ENCODE peak calls at places on chromosomes 12 and 14, in eight cellular contexts. One of them, this sample, is unnamed.
A peak's percentile ranks its signal among the peaks of the same experiment; 100 is the strongest.

GRCh38 chr12:111246477-111247011 is 122.4 kb downstream of the PHETA1 start:
- DNase-seq in tibial artery: no peak
- DNase-seq in endodermal cell: no peak
- DNase-seq in heart right ventricle: no peak
- DNase-seq in tibial nerve: no peak
- DNase-seq in pancreas: no peak
- DNase-seq in PC-9: no peak
- DNase-seq in A549: no peak
- DNase-seq in this sample: no peak

GRCh38 chr12:127238061-127238460 is 1028.9 kb upstream of the TMEM132C start:
- DNase-seq in pancreas: no peak
- DNase-seq in heart right ventricle: no peak
- DNase-seq in A549: no peak
- DNase-seq in endodermal cell: no peak
- DNase-seq in tibial artery: no peak
- DNase-seq in tibial nerve: no peak
- DNase-seq in PC-9: no peak
- DNase-seq in this sample: no peak

GRCh38 chr14:21874167-21874566 is 200.5 kb upstream of the OR4E1 start:
- DNase-seq in tibial artery: no peak
- DNase-seq in endodermal cell: no peak
- DNase-seq in PC-9: no peak
- DNase-seq in pancreas: no peak
- DNase-seq in A549: no peak
- DNase-seq in tibial nerve: no peak
- DNase-seq in heart right ventricle: no peak
- DNase-seq in this sample: no peak

GRCh38 chr14:27012641-27013040 is 414.8 kb upstream of the NOVA1 start:
- DNase-seq in endodermal cell: no peak
- DNase-seq in tibial nerve: no peak
- DNase-seq in A549: no peak
- DNase-seq in pancreas: no peak
- DNase-seq in tibial artery: no peak
- DNase-seq in heart right ventricle: no peak
- DNase-seq in PC-9: no peak
- DNase-seq in this sample: no peak

GRCh38 chr12:94973202-94973601 is 30.3 kb downstream of the NDUFA12 start:
- DNase-seq in A549: no peak
- DNase-seq in tibial nerve: no peak
- DNase-seq in pancreas: no peak
- DNase-seq in heart right ventricle: no peak
- DNase-seq in tibial artery: no peak
- DNase-seq in PC-9: no peak
- DNase-seq in endodermal cell: no peak
- DNase-seq in this sample: no peak

GRCh38 chr14:33693237-33693636 is 257.6 kb downstream of the EGLN3 start:
- DNase-seq in A549: no peak
- DNase-seq in PC-9: no peak
- DNase-seq in endodermal cell: no peak
- DNase-seq in pancreas: no peak
- DNase-seq in tibial nerve: no peak
- DNase-seq in heart right ventricle: no peak
- DNase-seq in tibial artery: no peak
- DNase-seq in this sample: no peak

GRCh38 chr12:47458273-47458672 is 247.6 kb downstream of the RPAP3 start:
- DNase-seq in A549: peak; percentile 8
- DNase-seq in tibial nerve: no peak
- DNase-seq in endodermal cell: no peak
- DNase-seq in tibial artery: no peak
- DNase-seq in PC-9: no peak
- DNase-seq in pancreas: peak; percentile 11
- DNase-seq in heart right ventricle: no peak
- DNase-seq in this sample: no peak

GRCh38 chr12:119621878-119622277 is 28.3 kb downstream of the TMEM233 start:
- DNase-seq in tibial nerve: no peak
- DNase-seq in PC-9: no peak
- DNase-seq in endodermal cell: no peak
- DNase-seq in tibial artery: no peak
- DNase-seq in heart right ventricle: no peak
- DNase-seq in A549: no peak
- DNase-seq in pancreas: no peak
- DNase-seq in this sample: no peak

GRCh38 chr14:94113490-94113889 is 3.0 kb downstream of the IFI27 start:
- DNase-seq in PC-9: no peak
- DNase-seq in A549: no peak
- DNase-seq in heart right ventricle: peak; percentile 49
- DNase-seq in tibial artery: no peak
- DNase-seq in endodermal cell: peak; percentile 17
- DNase-seq in tibial nerve: peak; percentile 25
- DNase-seq in pancreas: peak; percentile 36
- DNase-seq in this sample: no peak

GRCh38 chr12:45468751-45469615 is 253.1 kb downstream of the ANO6 start:
- DNase-seq in PC-9: no peak
- DNase-seq in A549: no peak
- DNase-seq in tibial artery: no peak
- DNase-seq in endodermal cell: no peak
- DNase-seq in heart right ventricle: no peak
- DNase-seq in pancreas: no peak
- DNase-seq in tibial nerve: no peak
- DNase-seq in this sample: no peak

GRCh38 chr14:30482270-30482669 is 76.7 kb upstream of the G2E3 start:
- DNase-seq in PC-9: no peak
- DNase-seq in tibial nerve: no peak
- DNase-seq in heart right ventricle: no peak
- DNase-seq in pancreas: no peak
- DNase-seq in tibial artery: no peak
- DNase-seq in endodermal cell: no peak
- DNase-seq in A549: no peak
- DNase-seq in this sample: no peak

GRCh38 chr12:109863961-109864712 is 16.2 kb downstream of the GLTP start:
- DNase-seq in pancreas: peak; percentile 88
- DNase-seq in tibial nerve: no peak
- DNase-seq in A549: no peak
- DNase-seq in PC-9: peak; percentile 87
- DNase-seq in heart right ventricle: no peak
- DNase-seq in endodermal cell: no peak
- DNase-seq in tibial artery: no peak
- DNase-seq in this sample: no peak

GRCh38 chr12:4265280-4265679 is 8.3 kb upstream of the CCND2 start:
- DNase-seq in PC-9: no peak
- DNase-seq in tibial nerve: no peak
- DNase-seq in tibial artery: no peak
- DNase-seq in heart right ventricle: no peak
- DNase-seq in endodermal cell: no peak
- DNase-seq in A549: no peak
- DNase-seq in pancreas: no peak
- DNase-seq in this sample: no peak

GRCh38 chr12:3138896-3139590 is 61.9 kb downstream of the TSPAN9 start:
- DNase-seq in tibial artery: no peak
- DNase-seq in endodermal cell: peak; percentile 72
- DNase-seq in PC-9: no peak
- DNase-seq in pancreas: no peak
- DNase-seq in heart right ventricle: no peak
- DNase-seq in tibial nerve: no peak
- DNase-seq in A549: no peak
- DNase-seq in this sample: no peak

DNA sequence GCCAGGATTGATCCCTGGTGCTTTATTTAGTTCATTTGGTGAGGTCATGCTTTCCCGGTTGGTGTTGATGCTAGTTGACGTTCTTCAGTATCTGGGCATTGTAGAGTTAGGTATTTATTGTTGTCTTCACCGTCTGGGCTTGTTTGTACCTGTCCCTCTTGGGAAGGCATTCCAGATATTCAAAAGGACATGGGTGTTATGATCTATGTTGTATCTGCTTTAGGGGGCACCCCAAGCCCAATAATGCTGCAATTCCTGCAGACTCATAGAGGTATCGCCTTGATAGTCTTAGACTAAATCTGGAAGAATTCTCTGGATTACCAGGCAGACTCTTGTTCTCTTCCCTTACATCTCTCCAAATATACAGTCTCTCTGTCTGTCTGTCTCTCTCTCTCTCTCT is 42.1 kb downstream of the AK7 start:
- DNase-seq in A549: no peak
- DNase-seq in PC-9: no peak
- DNase-seq in heart right ventricle: no peak
- DNase-seq in endodermal cell: no peak
- DNase-seq in pancreas: no peak
- DNase-seq in tibial nerve: no peak
- DNase-seq in tibial artery: no peak
- DNase-seq in this sample: no peak
- TF ChIP-seq CTCF in A549: no peak
- TF ChIP-seq CTCF in PC-9: no peak
- TF ChIP-seq CTCF in heart right ventricle: no peak
- TF ChIP-seq CTCF in endodermal cell: no peak
- TF ChIP-seq CTCF in pancreas: no peak
- TF ChIP-seq CTCF in tibial nerve: no peak
- TF ChIP-seq CTCF in tibial artery: no peak
- TF ChIP-seq CTCF in this sample: no peak

GRCh38 chr12:11704094-11704493 is 54.6 kb downstream of the ETV6 start:
- DNase-seq in pancreas: no peak
- DNase-seq in A549: no peak
- DNase-seq in endodermal cell: no peak
- DNase-seq in heart right ventricle: no peak
- DNase-seq in PC-9: no peak
- DNase-seq in tibial artery: no peak
- DNase-seq in tibial nerve: no peak
- DNase-seq in this sample: no peak
- H3K27ac ChIP-seq in pancreas: peak overlapping the region; percentile 84
- H3K27ac ChIP-seq in A549: no peak overlapping the region
- H3K27ac ChIP-seq in endodermal cell: no peak overlapping the region
- H3K27ac ChIP-seq in heart right ventricle: no peak overlapping the region
- H3K27ac ChIP-seq in PC-9: no peak overlapping the region
- H3K27ac ChIP-seq in tibial artery: peak overlapping the region; percentile 73
- H3K27ac ChIP-seq in tibial nerve: no peak overlapping the region
- H3K27ac ChIP-seq in this sample: no peak overlapping the region

GRCh38 chr14:97073622-97074021 is 276.4 kb downstream of the VRK1 start:
- DNase-seq in PC-9: no peak
- DNase-seq in tibial artery: no peak
- DNase-seq in heart right ventricle: no peak
- DNase-seq in tibial nerve: no peak
- DNase-seq in A549: no peak
- DNase-seq in pancreas: no peak
- DNase-seq in endodermal cell: no peak
- DNase-seq in this sample: no peak

GRCh38 chr14:97074456-97074855 is 277.3 kb downstream of the VRK1 start:
- DNase-seq in tibial artery: no peak
- DNase-seq in pancreas: no peak
- DNase-seq in A549: no peak
- DNase-seq in PC-9: no peak
- DNase-seq in heart right ventricle: no peak
- DNase-seq in tibial nerve: no peak
- DNase-seq in endodermal cell: no peak
- DNase-seq in this sample: no peak

GRCh38 chr14:97074860-97075259 is 277.7 kb downstream of the VRK1 start:
- DNase-seq in heart right ventricle: no peak
- DNase-seq in tibial artery: no peak
- DNase-seq in endodermal cell: no peak
- DNase-seq in PC-9: no peak
- DNase-seq in A549: no peak
- DNase-seq in tibial nerve: no peak
- DNase-seq in pancreas: no peak
- DNase-seq in this sample: no peak

GRCh38 chr14:97066068-97066899 is 269.1 kb downstream of the VRK1 start:
- DNase-seq in A549: no peak
- DNase-seq in tibial nerve: no peak
- DNase-seq in PC-9: no peak
- DNase-seq in pancreas: no peak
- DNase-seq in tibial artery: no peak
- DNase-seq in heart right ventricle: no peak
- DNase-seq in endodermal cell: no peak
- DNase-seq in this sample: no peak

GRCh38 chr14:97071177-97071576 is 274.0 kb downstream of the VRK1 start:
- DNase-seq in pancreas: no peak
- DNase-seq in PC-9: no peak
- DNase-seq in heart right ventricle: no peak
- DNase-seq in tibial artery: no peak
- DNase-seq in endodermal cell: no peak
- DNase-seq in A549: no peak
- DNase-seq in tibial nerve: no peak
- DNase-seq in this sample: no peak
- H3K9me3 ChIP-seq in pancreas: no peaks in the 10 kb centered on the region
- H3K9me3 ChIP-seq in PC-9: no peaks in the 10 kb centered on the region
- H3K9me3 ChIP-seq in heart right ventricle: no peaks in the 10 kb centered on the region
- H3K9me3 ChIP-seq in tibial artery: no peaks in the 10 kb centered on the region
- H3K9me3 ChIP-seq in endodermal cell: no peaks in the 10 kb centered on the region
- H3K9me3 ChIP-seq in A549: no peaks in the 10 kb centered on the region
- H3K9me3 ChIP-seq in tibial nerve: no peaks in the 10 kb centered on the region
- H3K9me3 ChIP-seq in this sample: no peaks in the 10 kb centered on the region

DNA sequence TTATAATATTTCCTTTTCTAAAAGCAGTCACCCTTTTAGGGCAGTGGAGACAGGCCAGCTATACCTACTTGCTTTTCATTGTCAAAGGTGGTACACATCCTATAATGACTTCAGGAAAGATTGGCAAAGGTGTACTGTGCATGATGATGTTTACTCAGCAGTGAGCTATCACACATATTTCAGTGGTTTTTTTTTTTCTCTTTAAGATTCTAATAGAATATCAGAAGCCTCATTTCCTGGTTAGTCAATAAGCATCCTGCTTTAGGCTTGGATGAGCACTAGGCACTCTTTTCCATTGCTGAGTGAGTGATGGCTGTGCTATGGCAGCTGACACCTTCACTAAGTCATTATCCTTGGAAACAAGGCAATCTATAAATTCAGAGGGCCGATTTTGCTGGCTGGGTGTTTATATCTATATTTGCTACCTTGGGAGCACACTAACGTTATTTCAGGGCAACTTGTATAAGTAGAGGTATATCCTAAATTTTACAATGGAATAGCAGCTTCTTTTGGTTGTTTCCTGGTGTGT is 161.1 kb upstream of the RASSF8 start:
- DNase-seq in endodermal cell: no peak
- DNase-seq in tibial artery: no peak
- DNase-seq in heart right ventricle: no peak
- DNase-seq in A549: no peak
- DNase-seq in PC-9: peak; percentile 83
- DNase-seq in tibial nerve: no peak
- DNase-seq in pancreas: no peak
- DNase-seq in this sample: no peak
- TF ChIP-seq CTCF in endodermal cell: no peak
- TF ChIP-seq CTCF in tibial artery: no peak
- TF ChIP-seq CTCF in heart right ventricle: no peak
- TF ChIP-seq CTCF in A549: no peak
- TF ChIP-seq CTCF in PC-9: no peak
- TF ChIP-seq CTCF in tibial nerve: no peak
- TF ChIP-seq CTCF in pancreas: no peak
- TF ChIP-seq CTCF in this sample: no peak

GRCh38 chr14:105471823-105472495 is 2.7 kb upstream of the CRIP2 start:
- DNase-seq in heart right ventricle: peak; percentile 51
- DNase-seq in pancreas: no peak
- DNase-seq in tibial artery: no peak
- DNase-seq in PC-9: no peak
- DNase-seq in endodermal cell: no peak
- DNase-seq in tibial nerve: no peak
- DNase-seq in A549: no peak
- DNase-seq in this sample: no peak
- H3K27ac ChIP-seq in heart right ventricle: peak overlapping the region; percentile 100
- H3K27ac ChIP-seq in pancreas: peak overlapping the region; percentile 68
- H3K27ac ChIP-seq in tibial artery: peak overlapping the region; percentile 97
- H3K27ac ChIP-seq in PC-9: no peak overlapping the region
- H3K27ac ChIP-seq in endodermal cell: peak overlapping the region; percentile 63
- H3K27ac ChIP-seq in tibial nerve: no peak overlapping the region
- H3K27ac ChIP-seq in A549: peak overlapping the region; percentile 97
- H3K27ac ChIP-seq in this sample: no peak overlapping the region

GRCh38 chr14:101354726-101355125 is 206.6 kb upstream of the DIO3 start:
- DNase-seq in heart right ventricle: no peak
- DNase-seq in tibial nerve: no peak
- DNase-seq in endodermal cell: peak; percentile 6
- DNase-seq in pancreas: no peak
- DNase-seq in tibial artery: peak; percentile 38
- DNase-seq in PC-9: no peak
- DNase-seq in A549: no peak
- DNase-seq in this sample: no peak
- H3K9me3 ChIP-seq in heart right ventricle: no peaks in the 10 kb centered on the region
- H3K9me3 ChIP-seq in tibial nerve: no peaks in the 10 kb centered on the region
- H3K9me3 ChIP-seq in endodermal cell: peaks cover 20% of the 10 kb centered on the region
- H3K9me3 ChIP-seq in pancreas: no peaks in the 10 kb centered on the region
- H3K9me3 ChIP-seq in tibial artery: peaks cover 15% of the 10 kb centered on the region
- H3K9me3 ChIP-seq in PC-9: no peaks in the 10 kb centered on the region
- H3K9me3 ChIP-seq in A549: peaks cover 13% of the 10 kb centered on the region
- H3K9me3 ChIP-seq in this sample: no peaks in the 10 kb centered on the region